ENCODE peak calls at places on chromosomes 6 and 20, in seven cellular contexts. W is NCI-H2029 treated with DMSO at 0.1 percent for 48 hours; N is T-helper 2 cell; Q is activated naive CD4-positive, alpha-beta T cell; C is activated CD4-positive, alpha-beta T cell treated with anti-CD3 and anti-CD28 coated beads, Interleukin-2, amount 50 U/mL, for 48 hours; D is OCI-M1; A is DMS79 treated with DMSO at 0.1 percent for 48 hours. U is an unnamed sample.

GRCh38 chr6:14383393-14384174 is 266.0 kb downstream of the CD83 start:
- DNase-seq in W (no peak), N (no peak), Q (no peak), C (no peak), D (peak; percentile 57), A (no peak), U (no peak)

GRCh38 chr20:51265366-51265765 is 242.5 kb upstream of the KCNG1 start:
- DNase-seq in W (no peak), N (no peak), Q (no peak), C (no peak), D (no peak), A (no peak), U (no peak)

GRCh38 chr20:8389381-8390368 is 257.6 kb downstream of the PLCB1 start:
- DNase-seq in W (peak; percentile 51), N (no peak), Q (no peak), C (no peak), D (peak; percentile 67), A (peak; percentile 8), U (no peak)

GRCh38 chr20:45087814-45088213 is 13.1 kb downstream of the KCNS1 start:
- DNase-seq in W (no peak), N (no peak), Q (no peak), C (no peak), D (no peak), A (no peak), U (no peak)

GRCh38 chr20:9677224-9677623 is 161.7 kb downstream of the PAK5 start:
- DNase-seq in W (no peak), N (no peak), Q (no peak), C (no peak), D (no peak), A (no peak), U (no peak)

GRCh38 chr20:51910202-51911050 is 108.1 kb upstream of the SALL4 start:
- DNase-seq in W (no peak), N (no peak), Q (no peak), C (no peak), D (no peak), A (no peak), U (no peak)

GRCh38 chr20:47216819-47217410 is 139.6 kb downstream of the ZMYND8 start:
- DNase-seq in W (no peak), N (no peak), Q (no peak), C (no peak), D (no peak), A (no peak), U (no peak)

GRCh38 chr20:51334609-51335008 is 207.9 kb downstream of the NFATC2 start:
- DNase-seq in W (no peak), N (no peak), Q (no peak), C (no peak), D (no peak), A (no peak), U (no peak)

GRCh38 chr20:40689100-40689942 is at the start of gene MAFB:
- DNase-seq in W (peak; percentile 82), N (peak; percentile 15), Q (no peak), C (peak; percentile 39), D (peak; percentile 38), A (peak; percentile 65), U (peak; percentile 49)

GRCh38 chr6:53417141-53417540 is 68.4 kb upstream of the ELOVL5 start:
- DNase-seq in W (no peak), N (no peak), Q (no peak), C (no peak), D (no peak), A (no peak), U (no peak)

GRCh38 chr6:125154184-125155135 is 887 bp downstream of the TPD52L1 start:
- DNase-seq in W (no peak), N (no peak), Q (no peak), C (peak; percentile 11), D (no peak), A (no peak), U (no peak)

GRCh38 chr6:50602191-50602810 is 111.0 kb upstream of the TFAP2D start:
- DNase-seq in W (peak; percentile 10), N (no peak), Q (no peak), C (no peak), D (peak; percentile 72), A (peak; percentile 21), U (no peak)

GRCh38 chr6:84836366-84836765 is 72.0 kb upstream of the TBX18 start:
- DNase-seq in W (no peak), N (no peak), Q (no peak), C (no peak), D (no peak), A (no peak), U (no peak)

GRCh38 chr6:105077592-105078463 is 102.0 kb downstream of the POPDC3 start:
- DNase-seq in W (peak; percentile 43), N (no peak), Q (no peak), C (no peak), D (peak; percentile 85), A (peak; percentile 52), U (no peak)

GRCh38 chr6:31139599-31139998 is 733 bp upstream of the PSORS1C2 start:
- DNase-seq in W (no peak), N (no peak), Q (no peak), C (no peak), D (no peak), A (no peak), U (no peak)

GRCh38 chr6:157946865-157947532 is 34.7 kb upstream of the SYNJ2 start:
- DNase-seq in W (no peak), N (no peak), Q (no peak), C (no peak), D (peak; percentile 83), A (no peak), U (peak; percentile 26)

GRCh38 chr6:43282636-43283513 is 15.2 kb upstream of the SLC22A7 start:
- DNase-seq in W (no peak), N (no peak), Q (no peak), C (no peak), D (no peak), A (no peak), U (no peak)

GRCh38 chr6:148864941-148865340 is 118.1 kb downstream of the UST start:
- DNase-seq in W (no peak), N (no peak), Q (no peak), C (no peak), D (no peak), A (no peak), U (no peak)

GRCh38 chr6:119209452-119210205 is 131.2 kb upstream of the FAM184A start:
- DNase-seq in W (no peak), N (no peak), Q (no peak), C (no peak), D (no peak), A (no peak), U (no peak)

GRCh38 chr20:25272223-25273000 is 24.5 kb downstream of the PYGB start:
- DNase-seq in W (no peak), N (no peak), Q (no peak), C (no peak), D (no peak), A (no peak), U (no peak)

GRCh38 chr20:8254911-8255582 is 123.0 kb downstream of the PLCB1 start:
- DNase-seq in W (no peak), N (no peak), Q (no peak), C (no peak), D (no peak), A (no peak), U (no peak)

GRCh38 chr20:55415567-55416142 is 589.7 kb downstream of the CBLN4 start:
- DNase-seq in W (no peak), N (no peak), Q (no peak), C (no peak), D (peak; percentile 51), A (no peak), U (no peak)

GRCh38 chr6:56282391-56282790 is 35.0 kb upstream of the COL21A1 start:
- DNase-seq in W (no peak), N (no peak), Q (no peak), C (no peak), D (no peak), A (no peak), U (no peak)

GRCh38 chr6:119720160-119720559 is 370.6 kb upstream of the MAN1A1 start:
- DNase-seq in W (no peak), N (no peak), Q (no peak), C (no peak), D (peak; percentile 47), A (no peak), U (no peak)

GRCh38 chr6:22873531-22874136 is 304.3 kb downstream of the HDGFL1 start:
- DNase-seq in W (no peak), N (no peak), Q (no peak), C (no peak), D (no peak), A (no peak), U (no peak)

GRCh38 chr6:56255370-56255769 is 8.0 kb upstream of the COL21A1 start:
- DNase-seq in W (no peak), N (no peak), Q (no peak), C (no peak), D (no peak), A (no peak), U (no peak)

GRCh38 chr6:35213161-35213823 is 464 bp upstream of the SCUBE3 start:
- DNase-seq in W (no peak), N (no peak), Q (no peak), C (no peak), D (no peak), A (no peak), U (no peak)

GRCh38 chr6:7725412-7725811 is 487 bp upstream of the BMP6 start:
- DNase-seq in W (no peak), N (no peak), Q (no peak), C (no peak), D (peak; percentile 80), A (no peak), U (no peak)

GRCh38 chr6:108117427-108118358 is 43.2 kb upstream of the OSTM1 start:
- DNase-seq in W (no peak), N (no peak), Q (no peak), C (peak; percentile 16), D (peak; percentile 78), A (peak; percentile 24), U (no peak)

GRCh38 chr6:44052419-44053011 is 74.7 kb downstream of the MRPL14 start:
- DNase-seq in W (no peak), N (no peak), Q (no peak), C (no peak), D (no peak), A (no peak), U (no peak)

GRCh38 chr20:19720991-19721390 is 37.1 kb upstream of the RIN2 start:
- DNase-seq in W (no peak), N (no peak), Q (no peak), C (no peak), D (no peak), A (no peak), U (no peak)

GRCh38 chr6:104306206-104306605 is 553.5 kb downstream of the HACE1 start:
- DNase-seq in W (no peak), N (no peak), Q (no peak), C (no peak), D (no peak), A (no peak), U (no peak)

GRCh38 chr20:10306440-10307358 is 88.1 kb downstream of the SNAP25 start:
- DNase-seq in W (no peak), N (no peak), Q (no peak), C (no peak), D (peak; percentile 27), A (no peak), U (no peak)

GRCh38 chr6:111952326-111952725 is 79.1 kb upstream of the FYN start:
- DNase-seq in W (no peak), N (no peak), Q (no peak), C (no peak), D (no peak), A (no peak), U (no peak)

GRCh38 chr6:22959571-22959970 is 390.2 kb downstream of the HDGFL1 start:
- DNase-seq in W (no peak), N (no peak), Q (no peak), C (no peak), D (no peak), A (no peak), U (no peak)

GRCh38 chr6:37021356-37022129 is 16.1 kb downstream of the FGD2 start:
- DNase-seq in W (no peak), N (peak; percentile 54), Q (no peak), C (peak; percentile 71), D (peak; percentile 91), A (no peak), U (no peak)

U was measured in C1 segment of cervical spinal cord.